ENCODE peak calls at places on chromosomes 13 and 19, in nine cellular contexts. Z, V, P, G, F, S, H, O and N are unnamed samples.

GRCh38 chr19:15443838-15444237 is 5.9 kb downstream of the WIZ start:
- DNase-seq in S (no peak), F (no peak), O (no peak), P (no peak), V (no peak), Z (no peak), H (no peak), G (no peak), N (no peak)

GRCh38 chr13:98285317-98285716 is 108.2 kb upstream of the RNF113B start:
- DNase-seq in V (peak; percentile 74), F (no peak), P (no peak), S (no peak), O (peak; percentile 41), G (no peak), H (no peak), Z (peak; percentile 42), N (no peak)

GRCh38 chr19:18291590-18292459 is 10.4 kb upstream of the JUND start:
- DNase-seq in O (peak; percentile 13), S (peak; percentile 72), F (peak; percentile 83), G (no peak), V (peak; percentile 52), H (no peak), Z (peak; percentile 36), P (peak; percentile 87), N (peak; percentile 68)

GRCh38 chr19:45629704-45630103 is 9.5 kb downstream of the EML2 start:
- DNase-seq in V (no peak), O (no peak), P (no peak), S (no peak), G (no peak), H (no peak), F (no peak), Z (no peak), N (no peak)

GRCh38 chr19:12786950-12787349 is 4.3 kb upstream of the JUNB start:
- DNase-seq in V (no peak), O (no peak), S (no peak), G (no peak), P (no peak), F (no peak), Z (no peak), H (no peak), N (no peak)

GRCh38 chr19:5001547-5002131 is 32.7 kb downstream of the KDM4B start:
- DNase-seq in Z (no peak), G (no peak), O (no peak), P (no peak), V (no peak), H (peak; percentile 75), S (peak; percentile 19), F (no peak), N (peak; percentile 13)

GRCh38 chr13:103810026-103810425 is 743.8 kb upstream of the SLC10A2 start:
- DNase-seq in F (no peak), G (no peak), P (no peak), O (no peak), S (no peak), V (no peak), Z (no peak), H (no peak), N (no peak)

GRCh38 chr19:50922316-50922853 is 11.2 kb upstream of the KLK4 start:
- DNase-seq in F (peak; percentile 72), O (peak; percentile 82), Z (peak; percentile 15), V (peak; percentile 89), G (no peak), P (peak; percentile 78), S (peak; percentile 64), H (peak; percentile 55), N (peak; percentile 56)

GRCh38 chr19:49403404-49404187 is 15.5 kb downstream of the KASH5 start:
- DNase-seq in G (no peak), P (no peak), F (no peak), H (no peak), O (peak; percentile 20), V (peak; percentile 49), S (no peak), Z (peak; percentile 96), N (no peak)

GRCh38 chr13:100954430-100955361 is 280.1 kb upstream of the TMTC4 start:
- DNase-seq in P (no peak), S (no peak), V (peak; percentile 63), H (no peak), O (peak; percentile 7), F (no peak), Z (peak; percentile 2), G (no peak), N (no peak)

GRCh38 chr13:50222569-50223332 is 207.5 kb downstream of the KCNRG start:
- DNase-seq in S (peak; percentile 21), P (peak; percentile 18), Z (no peak), V (peak; percentile 67), G (peak; percentile 82), F (no peak), O (peak; percentile 21), H (no peak), N (no peak)

GRCh38 chr19:17109962-17110598 is 34.5 kb downstream of the MYO9B start:
- DNase-seq in V (no peak), O (no peak), H (no peak), G (no peak), P (no peak), S (no peak), F (no peak), Z (no peak), N (no peak)

GRCh38 chr19:51521796-51522195 is 9.7 kb downstream of the SIGLEC6 start:
- DNase-seq in V (no peak), G (no peak), F (no peak), O (no peak), H (no peak), Z (no peak), S (no peak), P (no peak), N (no peak)

GRCh38 chr19:42032428-42032827 is 37.6 kb downstream of the GRIK5 start:
- DNase-seq in F (peak; percentile 97), G (no peak), P (no peak), S (no peak), H (no peak), V (peak; percentile 68), Z (peak; percentile 92), O (peak; percentile 89), N (no peak)

GRCh38 chr19:10408511-10409291 is 5.4 kb upstream of the CDC37 start:
- DNase-seq in H (no peak), S (no peak), V (no peak), F (no peak), G (no peak), O (no peak), P (peak; percentile 85), Z (no peak), N (no peak)

GRCh38 chr19:35991731-35992450 is 3.1 kb upstream of the SDHAF1 start:
- DNase-seq in Z (no peak), H (no peak), O (no peak), P (no peak), V (no peak), S (no peak), G (no peak), F (peak; percentile 44), N (no peak)

GRCh38 chr13:83498486-83499190 is 383.6 kb downstream of the SLITRK1 start:
- DNase-seq in V (no peak), Z (no peak), O (no peak), F (no peak), P (no peak), H (peak; percentile 83), G (peak; percentile 7), S (no peak), N (no peak)

GRCh38 chr19:18433039-18433691 is 4.8 kb downstream of the ISYNA1 start:
- DNase-seq in O (no peak), V (no peak), G (no peak), H (no peak), F (no peak), S (no peak), Z (no peak), P (no peak), N (no peak)

GRCh38 chr13:99911069-99911964 is 60.2 kb downstream of the ZIC5 start:
- DNase-seq in O (no peak), P (no peak), Z (peak; percentile 27), V (peak; percentile 39), S (no peak), H (no peak), G (no peak), F (no peak), N (no peak)

GRCh38 chr19:4871711-4872110 is 4.2 kb upstream of the PLIN3 start:
- DNase-seq in Z (no peak), V (no peak), P (no peak), F (no peak), S (no peak), H (no peak), G (no peak), O (no peak), N (no peak)

GRCh38 chr13:22926176-22927007 is 254.4 kb upstream of the SGCG start:
- DNase-seq in O (no peak), S (no peak), P (no peak), Z (peak; percentile 37), F (peak; percentile 71), V (no peak), H (no peak), G (no peak), N (no peak)

GRCh38 chr19:42076375-42076944 is 494 bp downstream of the ZNF574 start:
- DNase-seq in V (no peak), F (no peak), Z (no peak), S (no peak), P (no peak), G (no peak), H (no peak), O (no peak), N (no peak)

GRCh38 chr19:7318176-7318575 is 24.0 kb upstream of the INSR start:
- DNase-seq in G (no peak), S (no peak), O (no peak), F (no peak), V (no peak), Z (no peak), P (no peak), H (no peak), N (no peak)

GRCh38 chr13:101892296-101892695 is 439.8 kb downstream of the ITGBL1 start:
- DNase-seq in F (no peak), P (no peak), S (no peak), O (no peak), Z (no peak), V (no peak), H (no peak), G (no peak), N (no peak)